ENCODE peak calls at places on chromosomes 16 and 17, in six cellular contexts. J is right atrium auricular region, R is neural progenitor cell, I is cardiac fibroblast, D is omental fat pad, N is GM12865. U is an unnamed sample.

GRCh38 chr16:3690991-3691720 is 26.2 kb downstream of the TRAP1 start:
- DNase-seq in J (no peak), N (no peak), R (no peak), I (peak; percentile 15), D (no peak), U (peak; percentile 48)

GRCh38 chr16:69754143-69754468 is 620 bp downstream of the NOB1 start:
- DNase-seq in I (no peak), R (no peak), N (no peak), D (no peak), J (no peak), U (no peak)

GRCh38 chr17:81578038-81578441 is 25.9 kb upstream of the FAAP100 start:
- DNase-seq in D (no peak), R (no peak), N (no peak), I (peak; percentile 43), J (no peak), U (peak; percentile 59)

GRCh38 chr16:51888021-51888420 is 658.9 kb downstream of the TOX3 start:
- DNase-seq in N (no peak), I (no peak), J (no peak), R (no peak), D (no peak), U (no peak)

GRCh38 chr16:74999208-74999682 is 421 bp downstream of the ZNRF1 start:
- DNase-seq in N (peak; percentile 31), D (no peak), J (no peak), R (no peak), I (peak; percentile 33), U (peak; percentile 76)

GRCh38 chr16:70589998-70590471 is 56.3 kb upstream of the IL34 start:
- DNase-seq in D (peak; percentile 35), R (no peak), I (peak; percentile 82), J (no peak), N (no peak), U (peak; percentile 76)

GRCh38 chr16:48441863-48442279 is 56.7 kb upstream of the SIAH1 start:
- DNase-seq in I (no peak), N (no peak), R (no peak), J (no peak), D (no peak), U (no peak)

GRCh38 chr17:30309591-30309990 is 17.8 kb upstream of the BLMH start:
- DNase-seq in I (no peak), R (no peak), N (no peak), J (no peak), D (no peak), U (no peak)

GRCh38 chr16:74710401-74710800 is 9.7 kb upstream of the MLKL start:
- DNase-seq in I (no peak), D (no peak), N (no peak), J (no peak), R (no peak), U (no peak)

GRCh38 chr16:1775006-1775845 is 2.3 kb upstream of the MRPS34 start:
- DNase-seq in R (no peak), J (no peak), N (no peak), D (no peak), I (no peak), U (no peak)

GRCh38 chr16:7746971-7747370 is 414.3 kb downstream of the RBFOX1 start:
- DNase-seq in D (no peak), J (no peak), N (no peak), R (no peak), I (no peak), U (no peak)

GRCh38 chr17:4492762-4493561 is 5.7 kb upstream of the SPNS2 start:
- DNase-seq in I (peak; percentile 39), D (no peak), J (no peak), R (peak; percentile 90), N (peak; percentile 32), U (peak; percentile 83)

GRCh38 chr17:61581611-61582349 is 9.2 kb downstream of the NACA2 start:
- DNase-seq in I (no peak), D (no peak), N (no peak), J (no peak), R (no peak), U (no peak)

GRCh38 chr16:80935691-80936090 is 71.0 kb downstream of the CMC2 start:
- DNase-seq in N (no peak), I (no peak), D (no peak), R (no peak), J (no peak), U (no peak)

GRCh38 chr17:74873036-74873873 is 461 bp upstream of the FDXR start:
- DNase-seq in I (peak; percentile 100), N (peak; percentile 100), R (peak; percentile 100), J (peak; percentile 100), D (peak; percentile 100), U (peak; percentile 100)
- TF ChIP-seq CTCF in I (no peak), N (no peak), R (no peak), J (no peak), D (no peak), U (peak; percentile 16)

GRCh38 chr16:89525146-89525913 is 17.1 kb downstream of the SPG7 start:
- DNase-seq in R (no peak), D (no peak), J (no peak), N (peak; percentile 23), I (no peak), U (no peak)
- TF ChIP-seq CTCF in R (no peak), D (no peak), J (no peak), N (peak; percentile 11), I (no peak), U (no peak)

GRCh38 chr17:40314557-40314953 is 5.6 kb downstream of the RARA start:
- DNase-seq in J (peak; percentile 94), R (no peak), I (peak; percentile 84), N (peak; percentile 65), D (peak; percentile 93), U (peak; percentile 98)
- TF ChIP-seq CTCF in J (no peak), R (no peak), I (no peak), N (no peak), D (no peak), U (no peak)

GRCh38 chr16:27700596-27700995 is 150.7 kb downstream of the KATNIP start:
- DNase-seq in J (no peak), I (no peak), D (no peak), R (no peak), N (no peak), U (peak; percentile 37)
- TF ChIP-seq CTCF in J (peak; percentile 11), I (no peak), D (no peak), R (no peak), N (no peak), U (no peak)

GRCh38 chr17:17353625-17354484 is 50.7 kb downstream of the NT5M start:
- DNase-seq in I (no peak), J (no peak), D (no peak), R (no peak), N (no peak), U (no peak)

GRCh38 chr17:17356149-17356930 is 53.2 kb downstream of the NT5M start:
- DNase-seq in D (peak; percentile 43), I (peak; percentile 91), N (peak; percentile 80), J (peak; percentile 89), R (peak; percentile 90), U (no peak)

GRCh38 chr17:17356931-17357270 is 53.7 kb downstream of the NT5M start:
- DNase-seq in D (no peak), N (no peak), J (no peak), R (no peak), I (no peak), U (no peak)

GRCh38 chr17:17354560-17355357 is 51.6 kb downstream of the NT5M start:
- DNase-seq in J (peak; percentile 79), I (peak; percentile 78), R (peak; percentile 89), N (peak; percentile 79), D (peak; percentile 43), U (no peak)

DNA sequence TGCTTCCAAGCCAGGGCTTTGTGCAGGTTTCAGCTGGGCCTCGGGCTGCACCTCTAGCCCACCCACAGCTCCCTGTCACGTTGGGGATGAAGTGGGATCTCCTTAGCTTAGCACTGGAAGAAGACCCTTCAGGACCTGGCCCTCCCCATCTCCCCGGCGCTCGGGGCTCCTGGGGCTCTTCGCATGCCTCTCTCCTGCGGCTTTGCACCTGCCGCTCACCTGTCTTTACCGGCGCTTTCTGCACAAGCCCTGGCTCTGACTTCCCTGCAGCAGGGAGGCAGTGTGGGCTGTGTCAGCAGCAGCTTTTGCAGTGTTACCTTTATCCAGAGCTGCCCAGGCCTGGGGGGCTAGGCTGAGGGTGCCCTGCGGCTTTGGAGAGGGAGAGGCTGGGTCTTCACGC is 52.3 kb downstream of the NT5M start:
- DNase-seq in I (no peak), J (no peak), R (no peak), D (no peak), N (no peak), U (no peak)
- TF ChIP-seq CTCF in I (no peak), J (no peak), R (no peak), D (no peak), N (no peak), U (no peak)

GRCh38 chr17:50146927-50147640 is 3.4 kb downstream of the PPP1R9B start:
- DNase-seq in I (no peak), D (no peak), J (no peak), N (peak; percentile 56), R (no peak), U (no peak)
- TF ChIP-seq CTCF in I (no peak), D (no peak), J (no peak), N (no peak), R (no peak), U (no peak)

GRCh38 chr17:54749157-54749556 is 151.5 kb upstream of the TOM1L1 start:
- DNase-seq in J (no peak), D (no peak), R (peak; percentile 7), I (no peak), N (no peak), U (no peak)

DNA sequence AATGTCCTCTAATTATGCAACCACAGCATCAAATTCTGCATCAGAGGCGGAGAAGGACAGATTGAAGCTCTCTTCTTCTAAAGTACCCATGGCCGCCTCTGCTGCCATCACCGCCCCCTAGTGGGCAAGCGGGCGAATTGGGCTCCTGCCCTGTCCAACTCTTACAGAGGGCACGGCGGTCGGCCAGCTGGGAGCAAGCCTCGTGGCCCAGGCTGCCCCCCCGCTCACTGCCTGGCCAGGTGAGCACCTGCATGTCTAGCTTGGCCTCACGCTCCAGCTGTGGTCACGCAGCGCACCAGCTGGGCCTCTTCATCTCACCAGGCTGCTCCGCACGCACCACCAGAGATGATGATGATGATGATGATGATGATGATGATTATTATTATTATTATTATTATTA is 146.1 kb upstream of the TOM1L1 start:
- DNase-seq in D (no peak), N (peak; percentile 26), I (no peak), R (peak; percentile 4), J (no peak), U (no peak)
- TF ChIP-seq CTCF in D (no peak), N (peak; percentile 53), I (no peak), R (peak; percentile 45), J (no peak), U (no peak)

U was measured in kidney.